ENCODE peak calls at places on chromosomes 4 and X, in four cellular contexts. V, U, O and L are unnamed samples.
A peak's percentile ranks its signal among the peaks of the same experiment; 100 is the strongest.

GRCh38 chrX:21723814-21724213 is 34.1 kb downstream of the SMPX start:
- DNase-seq in V (no peak), U (no peak), O (no peak), L (no peak)

GRCh38 chr4:167100120-167100519 is 134.2 kb downstream of the SPOCK3 start:
- DNase-seq in V (peak; percentile 1), U (peak; percentile 32), O (no peak), L (no peak)

GRCh38 chrX:54181196-54181953 is 1.7 kb downstream of the FAM120C start:
- DNase-seq in V (no peak), U (no peak), O (no peak), L (no peak)

GRCh38 chr4:156103306-156103705 is 149.6 kb upstream of the CTSO start:
- DNase-seq in V (no peak), U (no peak), O (no peak), L (no peak)

GRCh38 chr4:80876810-80877209 is 153.7 kb upstream of the BMP3 start:
- DNase-seq in V (no peak), U (peak; percentile 73), O (no peak), L (no peak)

GRCh38 chrX:109635151-109635550 is 10.2 kb upstream of the KCNE5 start:
- DNase-seq in V (no peak), U (no peak), O (peak; percentile 25), L (peak; percentile 66)

GRCh38 chr4:80751200-80751599 is 279.3 kb upstream of the BMP3 start:
- DNase-seq in V (no peak), U (no peak), O (no peak), L (no peak)

GRCh38 chrX:102950908-102951866 is 14.1 kb downstream of the RAB40AL start:
- DNase-seq in V (peak; percentile 27), U (no peak), O (peak; percentile 30), L (peak; percentile 76)

GRCh38 chrX:38437093-38437492 is 84.7 kb downstream of the OTC start:
- DNase-seq in V (no peak), U (no peak), O (no peak), L (no peak)

GRCh38 chr4:3519468-3520264 is 12.6 kb downstream of the LRPAP1 start:
- DNase-seq in V (no peak), U (no peak), O (no peak), L (no peak)

GRCh38 chrX:115324194-115324593 is 34.7 kb downstream of the LUZP4 start:
- DNase-seq in V (no peak), U (no peak), O (no peak), L (no peak)

GRCh38 chrX:133881893-133882292 is 103.5 kb downstream of the GPC3 start:
- DNase-seq in V (no peak), U (no peak), O (no peak), L (no peak)

GRCh38 chr4:26081795-26082498 is 167.9 kb downstream of the SMIM20 start:
- DNase-seq in V (peak; percentile 32), U (no peak), O (peak; percentile 50), L (peak; percentile 23)

GRCh38 chr4:68267433-68267944 is 22.0 kb upstream of the TMPRSS11B start:
- DNase-seq in V (peak; percentile 2), U (no peak), O (no peak), L (no peak)

GRCh38 chrX:115191490-115192243 is 2.5 kb downstream of the RBMXL3 start:
- DNase-seq in V (no peak), U (no peak), O (no peak), L (no peak)

GRCh38 chr4:138562544-138562961 is 320.4 kb upstream of the SLC7A11 start:
- DNase-seq in V (no peak), U (peak; percentile 21), O (no peak), L (no peak)

GRCh38 chr4:146134761-146135160 is 40.8 kb upstream of the LSM6 start:
- DNase-seq in V (no peak), U (no peak), O (no peak), L (no peak)
- TF ChIP-seq FOXM1 in V (no peak), U (no peak), O (no peak), L (no peak)

GRCh38 chr4:60721680-60722079 is 478.4 kb upstream of the ADGRL3 start:
- DNase-seq in V (no peak), U (no peak), O (no peak), L (no peak)

GRCh38 chr4:60729194-60729593 is 470.9 kb upstream of the ADGRL3 start:
- DNase-seq in V (no peak), U (no peak), O (no peak), L (no peak)

GRCh38 chr4:60726779-60727178 is 473.3 kb upstream of the ADGRL3 start:
- DNase-seq in V (no peak), U (no peak), O (no peak), L (no peak)

GRCh38 chr4:60723796-60724195 is 476.3 kb upstream of the ADGRL3 start:
- DNase-seq in V (no peak), U (no peak), O (no peak), L (no peak)

DNA sequence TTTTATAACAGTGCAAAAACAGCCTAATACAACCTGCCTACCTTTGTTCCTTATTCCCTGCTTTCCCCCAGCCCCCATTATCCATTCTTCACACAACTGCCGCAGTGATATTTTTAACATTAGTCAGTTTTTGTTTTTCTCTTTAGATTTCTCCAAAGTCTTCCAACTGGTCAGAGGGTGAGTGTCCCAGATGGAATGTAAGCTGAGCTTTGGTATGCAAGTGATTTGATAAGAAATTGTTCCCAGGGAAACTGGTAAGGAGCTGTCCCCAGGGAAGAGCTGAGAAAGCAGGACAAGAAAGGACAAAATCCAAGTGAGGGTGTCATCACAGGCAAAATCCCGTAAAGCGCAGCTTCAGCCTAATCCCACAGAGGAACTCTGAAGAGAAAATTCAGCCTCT is 475.5 kb upstream of the ADGRL3 start:
- DNase-seq in V (no peak), U (no peak), O (no peak), L (no peak)
- TF ChIP-seq SP1 in V (no peak), U (no peak), O (no peak), L (no peak)

GRCh38 chr4:83307920-83308319 is 23.3 kb upstream of the COQ2 start:
- DNase-seq in V (no peak), U (no peak), O (no peak), L (no peak)
- TF ChIP-seq FOXM1 in V (no peak), U (no peak), O (no peak), L (no peak)

GRCh38 chr4:37632836-37633235 is 53.3 kb downstream of the RELL1 start:
- DNase-seq in V (no peak), U (no peak), O (no peak), L (no peak)
- TF ChIP-seq SP1 in V (no peak), U (no peak), O (no peak), L (no peak)

GRCh38 chr4:183492791-183493221 is 12.1 kb upstream of the ING2 start:
- DNase-seq in V (no peak), U (no peak), O (no peak), L (no peak)
- TF ChIP-seq FOXM1 in V (no peak), U (no peak), O (no peak), L (no peak)

DNA sequence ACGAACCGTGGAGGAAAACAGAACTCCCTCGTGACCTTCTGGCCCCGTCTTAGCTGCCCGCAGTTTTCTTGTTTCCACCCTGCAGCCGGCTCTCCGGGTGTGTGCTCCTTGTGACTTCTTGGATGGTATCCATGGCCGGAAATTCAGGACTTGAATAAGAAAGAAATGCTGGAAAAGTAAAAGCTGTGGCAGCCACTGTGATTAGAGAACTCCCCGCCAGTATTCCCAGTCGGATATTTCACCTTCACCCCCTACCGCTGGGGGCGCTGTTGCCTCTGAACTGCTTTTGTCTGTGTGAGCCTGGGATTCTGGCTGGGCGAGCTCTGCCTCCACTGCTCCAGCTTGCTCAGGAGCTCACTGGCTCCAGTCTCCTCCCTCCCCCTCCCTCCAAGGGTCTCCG is 41.5 kb upstream of the CYP4V2 start:
- DNase-seq in V (peak; percentile 39), U (no peak), O (no peak), L (no peak)
- TF ChIP-seq SP1 in V (no peak), U (no peak), O (no peak), L (no peak)

GRCh38 chr4:166091914-166092510 is 219.0 kb downstream of the TLL1 start:
- DNase-seq in V (peak; percentile 28), U (no peak), O (peak; percentile 13), L (peak; percentile 26)

GRCh38 chr4:166088576-166088975 is 215.5 kb downstream of the TLL1 start:
- DNase-seq in V (no peak), U (no peak), O (no peak), L (no peak)

GRCh38 chr4:166087569-166087968 is 214.5 kb downstream of the TLL1 start:
- DNase-seq in V (no peak), U (no peak), O (no peak), L (no peak)

GRCh38 chr4:166092797-166093196 is 219.8 kb downstream of the TLL1 start:
- DNase-seq in V (no peak), U (no peak), O (no peak), L (no peak)

DNA sequence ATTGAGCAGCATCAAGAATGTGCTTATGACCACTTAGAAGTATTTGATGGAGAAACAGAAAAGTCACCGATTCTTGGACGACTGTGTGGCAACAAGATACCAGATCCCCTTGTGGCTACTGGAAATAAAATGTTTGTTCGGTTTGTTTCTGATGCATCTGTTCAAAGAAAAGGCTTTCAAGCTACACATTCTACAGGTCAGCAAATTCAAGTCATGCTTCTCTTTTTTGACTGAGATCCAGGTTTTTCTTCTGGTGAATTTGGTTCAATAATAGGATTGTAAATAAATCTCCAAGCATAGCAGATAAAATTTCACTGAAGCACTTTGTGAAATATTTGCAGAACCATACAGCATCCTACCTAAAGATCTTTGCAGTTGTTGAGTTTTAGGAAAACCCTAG is 218.1 kb downstream of the TLL1 start:
- DNase-seq in V (no peak), U (no peak), O (no peak), L (no peak)
- TF ChIP-seq FOXM1 in V (no peak), U (no peak), O (no peak), L (no peak)

GRCh38 chr4:960736-961650 is 12.4 kb downstream of the DGKQ start:
- DNase-seq in V (no peak), U (no peak), O (no peak), L (no peak)

GRCh38 chr4:963276-964225 is 9.8 kb downstream of the DGKQ start:
- DNase-seq in V (no peak), U (no peak), O (no peak), L (no peak)

GRCh38 chr4:964346-965025 is 8.9 kb downstream of the DGKQ start:
- DNase-seq in V (no peak), U (no peak), O (no peak), L (no peak)

GRCh38 chr4:961651-962230 is 11.6 kb downstream of the DGKQ start:
- DNase-seq in V (no peak), U (no peak), O (no peak), L (no peak)

DNA sequence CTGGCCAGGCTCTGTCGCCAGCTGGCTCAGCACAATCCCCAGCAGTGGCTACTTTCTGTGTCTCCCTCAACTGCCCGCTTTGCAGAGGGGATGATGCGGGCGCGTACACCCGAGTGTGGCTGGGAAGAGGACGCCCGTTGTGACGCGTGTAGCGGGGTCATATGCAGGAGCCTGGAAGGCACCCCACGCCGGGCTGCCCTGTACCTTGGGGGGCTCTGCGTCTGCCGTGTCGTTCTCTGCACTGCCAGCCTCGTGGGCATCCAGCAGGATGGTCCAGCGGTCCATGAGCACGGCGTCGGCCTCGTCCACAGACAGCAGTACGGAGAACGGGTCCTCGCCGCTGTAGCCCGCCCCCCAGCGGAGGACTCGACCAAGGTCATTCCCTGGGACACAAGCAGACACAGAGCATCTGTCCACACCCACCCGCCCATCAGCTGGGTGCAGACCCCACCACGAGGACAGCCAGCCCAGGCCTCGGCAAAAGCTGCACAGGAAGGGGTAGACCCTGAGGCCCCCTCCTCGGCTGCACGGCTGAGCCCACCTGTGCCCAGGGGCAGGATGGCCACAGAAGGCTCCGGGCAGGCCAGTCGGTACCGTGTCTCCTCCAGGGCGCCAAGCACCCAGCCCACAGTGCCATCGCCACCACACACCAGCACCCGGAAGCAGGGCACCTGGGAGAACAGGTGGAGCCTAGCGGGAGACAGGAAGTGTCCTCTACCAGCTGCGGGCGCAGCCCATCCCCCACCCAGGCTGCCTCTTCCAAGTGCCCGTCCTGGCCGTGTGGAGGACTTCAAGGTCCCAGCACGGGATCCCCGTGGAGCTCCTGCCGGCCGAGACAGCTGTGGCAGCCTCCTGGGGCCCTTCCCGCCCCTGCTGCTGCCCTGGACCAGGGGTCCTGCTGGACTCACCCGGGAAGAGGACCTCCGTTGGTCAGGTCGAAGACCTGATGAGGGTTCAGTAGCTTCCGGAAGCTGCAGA is 10.8 kb downstream of the DGKQ start:
- DNase-seq in V (no peak), U (no peak), O (no peak), L (no peak)
- TF ChIP-seq SP1 in V (no peak), U (no peak), O (no peak), L (no peak)